ENCODE peak calls at places on chromosome 10, in nine cellular contexts. R, L, N, U, S, F, Q, T and K are unnamed samples.

GRCh38 chr10:24866615-24867583 is 85.5 kb downstream of the PRTFDC1 start:
- DNase-seq in L (no peak), U (no peak), Q (peak; percentile 41), F (peak; percentile 13), T (no peak), N (peak; percentile 89), S (peak; percentile 73), R (peak; percentile 76), K (peak; percentile 27)

GRCh38 chr10:72328045-72328828 is 26.5 kb downstream of the DNAJB12 start:
- DNase-seq in L (no peak), U (no peak), Q (peak; percentile 85), N (peak; percentile 80), T (no peak), R (peak; percentile 89), S (peak; percentile 84), F (peak; percentile 57), K (peak; percentile 55)

GRCh38 chr10:22634093-22634492 is 80.3 kb downstream of the PIP4K2A start:
- DNase-seq in F (no peak), U (no peak), T (no peak), N (no peak), R (no peak), S (no peak), L (no peak), Q (no peak), K (no peak)

GRCh38 chr10:110153396-110153795 is 54.0 kb upstream of the MXI1 start:
- DNase-seq in S (no peak), F (no peak), N (no peak), L (no peak), U (no peak), R (no peak), T (no peak), Q (no peak), K (no peak)

GRCh38 chr10:123203393-123204126 is 49.4 kb downstream of the BUB3 start:
- DNase-seq in F (no peak), U (no peak), N (no peak), T (no peak), S (no peak), Q (no peak), L (no peak), R (no peak), K (no peak)

GRCh38 chr10:3977761-3978160 is 192.8 kb upstream of the KLF6 start:
- DNase-seq in S (no peak), R (no peak), L (no peak), N (no peak), Q (no peak), U (no peak), F (no peak), T (no peak), K (no peak)

GRCh38 chr10:3172081-3172445 is 519 bp downstream of the PITRM1 start:
- DNase-seq in Q (no peak), R (peak; percentile 81), U (no peak), L (no peak), T (no peak), F (no peak), S (peak; percentile 40), N (peak; percentile 88), K (peak; percentile 16)

GRCh38 chr10:11335167-11335652 is 276.2 kb downstream of the USP6NL start:
- DNase-seq in U (no peak), F (no peak), R (no peak), L (no peak), S (no peak), N (peak; percentile 11), T (no peak), Q (no peak), K (no peak)

GRCh38 chr10:6221971-6222751 is 19.4 kb downstream of the PFKFB3 start:
- DNase-seq in Q (no peak), R (peak; percentile 24), N (no peak), L (no peak), F (no peak), S (no peak), T (no peak), U (no peak), K (no peak)

GRCh38 chr10:93458821-93459257 is 23.3 kb downstream of the MYOF start:
- DNase-seq in N (peak; percentile 100), T (no peak), R (peak; percentile 99), S (peak; percentile 100), L (no peak), U (no peak), F (no peak), Q (peak; percentile 75), K (peak; percentile 93)

GRCh38 chr10:69797959-69798358 is 3.7 kb upstream of the COL13A1 start:
- DNase-seq in L (no peak), S (no peak), N (no peak), Q (no peak), T (no peak), F (no peak), R (no peak), U (no peak), K (no peak)

GRCh38 chr10:67520924-67521520 is 175.0 kb downstream of the CTNNA3 start:
- DNase-seq in N (peak; percentile 77), S (peak; percentile 71), U (peak; percentile 8), F (no peak), Q (no peak), R (peak; percentile 67), L (peak; percentile 69), T (peak; percentile 23), K (peak; percentile 22)

GRCh38 chr10:119416855-119417254 is 125.7 kb downstream of the RGS10 start:
- DNase-seq in Q (peak; percentile 82), L (peak; percentile 74), R (peak; percentile 77), U (peak; percentile 74), F (peak; percentile 9), S (peak; percentile 68), N (peak; percentile 67), T (no peak), K (peak; percentile 57)

GRCh38 chr10:47409171-47409865 is 25.2 kb upstream of the ZNF488 start:
- DNase-seq in L (peak; percentile 39), N (no peak), T (no peak), R (no peak), S (peak; percentile 49), Q (no peak), F (no peak), U (no peak), K (no peak)

GRCh38 chr10:84348860-84349259 is 20.5 kb downstream of the CCSER2 start:
- DNase-seq in U (no peak), R (peak; percentile 60), S (peak; percentile 63), L (no peak), Q (no peak), T (no peak), N (peak; percentile 83), F (no peak), K (no peak)

GRCh38 chr10:96690755-96691730 is 29.3 kb downstream of the PIK3AP1 start:
- DNase-seq in U (no peak), S (peak; percentile 16), N (no peak), F (no peak), R (no peak), Q (no peak), L (no peak), T (no peak), K (no peak)

GRCh38 chr10:92997620-92998019 is 63.0 kb upstream of the CYP26C1 start:
- DNase-seq in Q (no peak), R (no peak), S (peak; percentile 34), N (peak; percentile 6), L (no peak), T (no peak), U (no peak), F (no peak), K (no peak)

GRCh38 chr10:118708571-118708970 is 46.2 kb downstream of the CACUL1 start:
- DNase-seq in L (no peak), R (no peak), Q (no peak), F (no peak), N (no peak), S (no peak), T (no peak), U (no peak), K (no peak)

GRCh38 chr10:71339796-71340589 is 20.9 kb downstream of the SLC29A3 start:
- DNase-seq in R (no peak), U (no peak), S (no peak), N (no peak), T (no peak), L (no peak), Q (peak; percentile 70), F (no peak), K (peak; percentile 81)

GRCh38 chr10:129962092-129962494 is 2.0 kb downstream of the EBF3 start:
- DNase-seq in L (no peak), R (no peak), F (no peak), T (no peak), U (no peak), S (peak; percentile 66), N (peak; percentile 85), Q (no peak), K (no peak)

GRCh38 chr10:120557296-120557810 is 100.3 kb downstream of the PLPP4 start:
- DNase-seq in Q (no peak), T (no peak), L (no peak), F (no peak), R (no peak), N (no peak), S (no peak), U (no peak), K (no peak)

GRCh38 chr10:14798631-14799030 is 23.9 kb upstream of the FAM107B start:
- DNase-seq in L (no peak), U (no peak), T (no peak), Q (no peak), S (no peak), N (no peak), F (no peak), R (peak; percentile 8), K (no peak)

GRCh38 chr10:74824184-74825032 is 2.0 kb upstream of the KAT6B start:
- DNase-seq in U (no peak), Q (no peak), F (no peak), S (no peak), T (no peak), R (peak; percentile 62), N (no peak), L (no peak), K (no peak)